ENCODE peak calls at places on chromosomes 2 and 18, in eight cellular contexts. O is PC-9, N is glutamatergic neuron, G is fibroblast of mammary gland, X is BE2C, U is WERI-Rb-1, T is endothelial cell, Q is neural crest cell. E is an unnamed sample.

GRCh38 chr2:207248702-207249355 is 83.1 kb upstream of the KLF7 start:
- DNase-seq in O (no peak), N (no peak), G (peak), X (no peak), U (no peak), T (no peak), Q (no peak), E (no peak)

GRCh38 chr2:25674003-25674362 is 606 bp upstream of the DTNB start:
- DNase-seq in O (no peak), N (no peak), G (no peak), X (no peak), U (no peak), T (no peak), Q (no peak), E (no peak)

GRCh38 chr18:32429427-32429826 is 41.3 kb downstream of the GAREM1 start:
- DNase-seq in O (no peak), N (no peak), G (no peak), X (no peak), U (no peak), T (no peak), Q (no peak), E (no peak)

GRCh38 chr2:108936076-108936867 is 52.7 kb downstream of the EDAR start:
- DNase-seq in O (peak), N (no peak), G (no peak), X (no peak), U (no peak), T (no peak), Q (no peak), E (peak)

GRCh38 chr18:54679318-54680149 is 88.5 kb downstream of the DYNAP start:
- DNase-seq in O (peak), N (no peak), G (peak), X (no peak), U (no peak), T (no peak), Q (no peak), E (no peak)

GRCh38 chr2:107001081-107001480 is 115.1 kb upstream of the ST6GAL2 start:
- DNase-seq in O (no peak), N (no peak), G (no peak), X (no peak), U (no peak), T (no peak), Q (no peak), E (no peak)

GRCh38 chr18:22607284-22607635 is 189.5 kb upstream of the CTAGE1 start:
- DNase-seq in O (no peak), N (no peak), G (no peak), X (no peak), U (no peak), T (no peak), Q (no peak), E (no peak)

GRCh38 chr18:77218642-77219041 is 31.0 kb upstream of the GALR1 start:
- DNase-seq in O (no peak), N (no peak), G (no peak), X (no peak), U (no peak), T (no peak), Q (no peak), E (no peak)

GRCh38 chr2:240325006-240325653 is 110.3 kb upstream of the GPC1 start:
- DNase-seq in O (no peak), N (no peak), G (peak), X (no peak), U (no peak), T (no peak), Q (no peak), E (no peak)

GRCh38 chr2:83650897-83651296 is 808.2 kb downstream of the SUCLG1 start:
- DNase-seq in O (no peak), N (no peak), G (no peak), X (no peak), U (no peak), T (no peak), Q (no peak), E (no peak)

GRCh38 chr18:77068321-77068841 is 64.2 kb downstream of the MBP start:
- DNase-seq in O (peak), N (no peak), G (peak), X (no peak), U (no peak), T (no peak), Q (no peak), E (no peak)

GRCh38 chr2:85017436-85018048 is 46.6 kb downstream of the KCMF1 start:
- DNase-seq in O (no peak), N (no peak), G (no peak), X (no peak), U (no peak), T (no peak), Q (no peak), E (no peak)

GRCh38 chr2:240098349-240098748 is 37.8 kb downstream of the COPS9 start:
- DNase-seq in O (no peak), N (no peak), G (no peak), X (no peak), U (no peak), T (no peak), Q (no peak), E (no peak)

GRCh38 chr2:69057660-69058059 is 44.7 kb downstream of the ANTXR1 start:
- DNase-seq in O (no peak), N (no peak), G (no peak), X (no peak), U (no peak), T (no peak), Q (no peak), E (no peak)

GRCh38 chr2:202941771-202942170 is 29.7 kb downstream of the CARF start:
- DNase-seq in O (no peak), N (no peak), G (peak), X (no peak), U (no peak), T (no peak), Q (no peak), E (no peak)

GRCh38 chr2:181573140-181573736 is 83.7 kb downstream of the CERKL start:
- DNase-seq in O (peak), N (no peak), G (peak), X (no peak), U (no peak), T (peak), Q (no peak), E (no peak)

GRCh38 chr2:21251216-21251971 is 127.6 kb downstream of the TDRD15 start:
- DNase-seq in O (no peak), N (no peak), G (no peak), X (no peak), U (no peak), T (no peak), Q (no peak), E (no peak)

GRCh38 chr2:122238006-122238559 is 482.6 kb downstream of the TSN start:
- DNase-seq in O (peak), N (no peak), G (no peak), X (no peak), U (peak), T (no peak), Q (no peak), E (no peak)

GRCh38 chr18:67410075-67410474 is 106.4 kb downstream of the DSEL start:
- DNase-seq in O (no peak), N (no peak), G (peak), X (no peak), U (no peak), T (no peak), Q (no peak), E (no peak)

GRCh38 chr2:39228413-39229209 is 15.2 kb downstream of the CDKL4 start:
- DNase-seq in O (no peak), N (no peak), G (no peak), X (no peak), U (no peak), T (no peak), Q (no peak), E (no peak)

GRCh38 chr18:63320690-63321265 is 1.2 kb upstream of the BCL2 start:
- DNase-seq in O (no peak), N (peak), G (peak), X (no peak), U (peak), T (peak), Q (peak), E (peak)

GRCh38 chr2:4930704-4931103 is 761.5 kb upstream of the SOX11 start:
- DNase-seq in O (no peak), N (peak), G (no peak), X (no peak), U (peak), T (no peak), Q (no peak), E (no peak)

GRCh38 chr2:120005834-120006521 is 6.9 kb upstream of the EPB41L5 start:
- DNase-seq in O (peak), N (no peak), G (no peak), X (no peak), U (no peak), T (no peak), Q (no peak), E (no peak)

GRCh38 chr18:79740741-79741700 is 56.7 kb upstream of the KCNG2 start:
- DNase-seq in O (no peak), N (peak), G (no peak), X (no peak), U (no peak), T (no peak), Q (no peak), E (no peak)

GRCh38 chr18:25639601-25640000 is 287.6 kb upstream of the ZNF521 start:
- DNase-seq in O (no peak), N (no peak), G (peak), X (no peak), U (no peak), T (no peak), Q (no peak), E (no peak)

GRCh38 chr2:66441651-66442365 is 6.9 kb downstream of the MEIS1 start:
- DNase-seq in O (no peak), N (no peak), G (peak), X (no peak), U (no peak), T (no peak), Q (no peak), E (peak)

GRCh38 chr2:190910341-190911136 is 29.9 kb downstream of the GLS start:
- DNase-seq in O (no peak), N (no peak), G (peak), X (no peak), U (no peak), T (no peak), Q (no peak), E (no peak)

GRCh38 chr2:163133602-163134001 is 295.0 kb upstream of the KCNH7 start:
- DNase-seq in O (no peak), N (no peak), G (no peak), X (no peak), U (no peak), T (no peak), Q (no peak), E (no peak)

GRCh38 chr2:98519156-98519555 is 74.5 kb downstream of the INPP4A start:
- DNase-seq in O (no peak), N (no peak), G (no peak), X (no peak), U (no peak), T (no peak), Q (no peak), E (no peak)

DNA sequence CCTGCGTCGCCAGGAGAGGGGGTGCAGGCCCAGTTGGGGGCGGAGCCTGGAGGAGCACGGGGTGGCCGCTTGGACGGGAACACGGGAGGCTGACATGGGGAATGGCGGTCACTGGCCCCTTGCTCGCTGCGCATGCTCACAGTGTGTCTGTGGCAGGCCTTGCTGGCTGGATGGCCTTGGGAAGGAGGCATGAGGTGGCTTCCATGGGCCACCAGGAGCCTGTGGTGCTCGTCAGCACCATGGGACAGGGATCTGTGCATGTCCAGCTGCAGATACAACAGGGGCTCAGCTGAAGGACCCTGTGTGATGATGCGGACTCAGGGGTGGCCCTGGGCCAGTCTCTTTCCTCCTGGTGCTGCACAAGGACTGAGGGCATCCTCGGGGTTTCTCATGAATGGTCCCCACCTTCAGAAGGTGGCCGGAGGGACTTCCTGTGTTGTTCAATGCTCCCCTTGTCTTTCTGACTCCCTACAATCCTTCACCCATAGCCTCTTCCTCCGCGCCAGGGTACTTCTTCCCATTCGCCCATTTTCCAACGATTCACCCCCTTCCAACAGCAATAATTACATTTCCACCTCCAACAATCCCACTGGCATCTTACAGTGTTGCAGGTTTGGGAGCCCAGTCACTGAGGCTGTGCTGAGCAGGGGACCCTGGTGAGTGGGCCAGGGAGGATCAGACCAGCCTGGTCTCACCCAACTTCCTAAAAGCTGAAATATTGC is 3.4 kb upstream of the SP140L start:
- DNase-seq in O (no peak), N (no peak), G (no peak), X (peak), U (peak), T (no peak), Q (no peak), E (no peak)
- TF ChIP-seq CTCF in O (peak), N (no peak), G (peak), X (peak), U (peak), T (no peak), Q (no peak), E (no peak)

GRCh38 chr2:227161947-227162346 is 2.1 kb downstream of the COL4A4 start:
- DNase-seq in O (no peak), N (no peak), G (peak), X (no peak), U (no peak), T (no peak), Q (no peak), E (no peak)
- TF ChIP-seq CTCF in O (no peak), N (no peak), G (no peak), X (no peak), U (no peak), T (no peak), Q (no peak), E (no peak)

GRCh38 chr2:102975996-102976636 is 214.3 kb downstream of the TMEM182 start:
- DNase-seq in O (no peak), N (peak), G (peak), X (peak), U (peak), T (peak), Q (peak), E (peak)
- TF ChIP-seq CTCF in O (peak), N (peak), G (peak), X (peak), U (peak), T (no peak), Q (peak), E (peak)

GRCh38 chr2:126945118-126945517 is 46.4 kb downstream of the TEX51 start:
- DNase-seq in O (no peak), N (no peak), G (no peak), X (peak), U (no peak), T (no peak), Q (no peak), E (no peak)
- TF ChIP-seq CTCF in O (no peak), N (no peak), G (no peak), X (no peak), U (no peak), T (no peak), Q (no peak), E (no peak)

GRCh38 chr2:187971893-187972292 is 319.8 kb upstream of the GULP1 start:
- DNase-seq in O (no peak), N (no peak), G (no peak), X (no peak), U (no peak), T (no peak), Q (no peak), E (no peak)
- TF ChIP-seq CTCF in O (no peak), N (no peak), G (no peak), X (peak), U (no peak), T (peak), Q (no peak), E (no peak)

GRCh38 chr2:218399391-218400166 is at the start of gene CTDSP1:
- DNase-seq in O (peak), N (peak), G (peak), X (peak), U (peak), T (peak), Q (peak), E (peak)
- TF ChIP-seq CTCF in O (no peak), N (no peak), G (no peak), X (no peak), U (peak), T (no peak), Q (no peak), E (no peak)

DNA sequence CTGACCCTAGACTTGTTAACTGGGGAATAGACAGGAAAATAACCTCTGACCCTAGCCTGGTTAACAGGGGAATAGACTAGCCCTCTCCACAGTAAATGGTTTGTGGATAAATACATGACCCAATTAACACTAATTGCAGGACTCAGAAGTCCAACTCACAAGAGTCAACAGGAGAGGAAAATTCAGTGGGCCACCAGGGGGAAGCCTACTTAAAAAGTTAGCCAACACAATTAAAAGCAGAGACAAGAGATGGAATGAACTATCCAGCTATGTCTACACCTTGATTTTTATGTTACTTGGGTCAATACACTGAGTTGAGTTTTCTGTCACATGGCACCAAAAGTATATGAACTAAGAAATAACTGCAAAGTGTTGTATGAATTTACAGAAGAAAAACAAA is 158.8 kb upstream of the SLC39A10 start:
- DNase-seq in O (no peak), N (no peak), G (peak), X (peak), U (peak), T (peak), Q (no peak), E (no peak)
- TF ChIP-seq CTCF in O (peak), N (peak), G (peak), X (peak), U (no peak), T (peak), Q (peak), E (peak)

DNA sequence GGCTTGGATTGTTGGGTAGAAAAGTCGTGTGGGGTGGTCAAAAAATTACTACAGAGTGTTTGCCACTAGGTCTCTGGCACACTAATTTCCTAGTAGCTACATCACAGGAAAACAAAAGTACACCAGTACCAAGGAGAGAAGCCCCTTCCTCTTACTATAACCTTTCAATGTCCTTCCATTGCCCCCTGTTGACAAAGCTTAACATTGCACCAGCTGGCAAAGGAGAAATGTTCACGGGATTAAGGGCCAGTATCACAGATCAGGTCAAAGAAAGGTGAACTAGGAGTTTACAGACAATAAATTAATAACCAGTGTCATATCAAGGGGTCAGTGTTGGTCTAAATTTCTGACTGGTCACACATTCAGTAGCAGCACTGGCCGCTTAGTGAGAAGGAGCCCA is 1139.6 kb upstream of the FAM98A start:
- DNase-seq in O (no peak), N (no peak), G (no peak), X (peak), U (peak), T (peak), Q (peak), E (peak)
- TF ChIP-seq CTCF in O (peak), N (peak), G (no peak), X (peak), U (peak), T (peak), Q (peak), E (peak)

E was measured in nephron progenitor cell.